ENCODE peak calls at places on chromosomes 6 and 20, in ten cellular contexts. T is NCI-H748 treated with DMSO at 0.1 percent for 48 hours; W is type B pancreatic cell; X is CD4-positive, alpha-beta memory T cell; P is NCI-H2029; I is esophagus squamous epithelium; E is posterior cingulate gyrus; Y is AG20443; B is HS-27A; M is stomach. O is an unnamed sample.

GRCh38 chr6:947235-947934 is 254.4 kb upstream of the EXOC2 start:
- DNase-seq in T (no peak), W (no peak), X (no peak), P (no peak), I (no peak), E (no peak), Y (no peak), B (no peak), M (no peak), O (no peak)

GRCh38 chr6:157609556-157609955 is 213.5 kb upstream of the SNX9 start:
- DNase-seq in T (no peak), W (no peak), X (no peak), P (no peak), I (no peak), E (no peak), Y (no peak), B (no peak), M (no peak), O (no peak)

GRCh38 chr6:14921170-14921569 is 324.7 kb upstream of the JARID2 start:
- DNase-seq in T (peak; percentile 92), W (no peak), X (no peak), P (peak; percentile 86), I (no peak), E (no peak), Y (no peak), B (no peak), M (peak; percentile 34), O (no peak)

GRCh38 chr6:166466178-166467122 is 83.7 kb upstream of the MPC1 start:
- DNase-seq in T (no peak), W (peak; percentile 34), X (no peak), P (no peak), I (no peak), E (no peak), Y (peak; percentile 94), B (peak; percentile 71), M (no peak), O (no peak)

GRCh38 chr6:154852700-154853099 is 119.5 kb downstream of the SCAF8 start:
- DNase-seq in T (no peak), W (no peak), X (no peak), P (no peak), I (no peak), E (no peak), Y (no peak), B (no peak), M (no peak), O (no peak)

GRCh38 chr6:7732219-7732618 is 6.3 kb downstream of the BMP6 start:
- DNase-seq in T (no peak), W (no peak), X (no peak), P (no peak), I (no peak), E (no peak), Y (no peak), B (no peak), M (no peak), O (no peak)

GRCh38 chr6:111204881-111205280 is 117.6 kb downstream of the SLC16A10 start:
- DNase-seq in T (no peak), W (no peak), X (no peak), P (no peak), I (no peak), E (no peak), Y (no peak), B (no peak), M (no peak), O (no peak)

GRCh38 chr6:118017301-118017854 is 110.3 kb downstream of the SLC35F1 start:
- DNase-seq in T (no peak), W (no peak), X (no peak), P (no peak), I (no peak), E (no peak), Y (no peak), B (no peak), M (no peak), O (no peak)

GRCh38 chr20:6311841-6312655 is 189.2 kb upstream of the FERMT1 start:
- DNase-seq in T (no peak), W (no peak), X (no peak), P (no peak), I (no peak), E (no peak), Y (no peak), B (no peak), M (no peak), O (no peak)

GRCh38 chr20:1932971-1933370 is 37.8 kb downstream of the SIRPA start:
- DNase-seq in T (no peak), W (no peak), X (no peak), P (no peak), I (no peak), E (no peak), Y (no peak), B (no peak), M (no peak), O (no peak)

GRCh38 chr20:24910461-24910860 is 38.6 kb upstream of the CST7 start:
- DNase-seq in T (no peak), W (no peak), X (no peak), P (no peak), I (no peak), E (no peak), Y (no peak), B (no peak), M (no peak), O (no peak)

GRCh38 chr6:163772701-163773100 is 358.2 kb downstream of the QKI start:
- DNase-seq in T (no peak), W (no peak), X (no peak), P (no peak), I (no peak), E (no peak), Y (no peak), B (no peak), M (no peak), O (no peak)

GRCh38 chr6:116073765-116074450 is 13.2 kb upstream of the FRK start:
- DNase-seq in T (no peak), W (no peak), X (no peak), P (no peak), I (no peak), E (no peak), Y (peak; percentile 13), B (no peak), M (no peak), O (no peak)

GRCh38 chr20:37741560-37741959 is 47.7 kb downstream of the CTNNBL1 start:
- DNase-seq in T (no peak), W (no peak), X (no peak), P (no peak), I (no peak), E (no peak), Y (no peak), B (no peak), M (no peak), O (no peak)

GRCh38 chr6:28863607-28864320 is 60.0 kb downstream of the TRIM27 start:
- DNase-seq in T (peak; percentile 84), W (peak; percentile 87), X (peak; percentile 90), P (peak; percentile 53), I (no peak), E (peak; percentile 70), Y (peak; percentile 66), B (peak; percentile 82), M (peak; percentile 77), O (peak; percentile 92)

GRCh38 chr20:57663241-57663640 is 43.0 kb upstream of the ZBP1 start:
- DNase-seq in T (no peak), W (no peak), X (no peak), P (no peak), I (no peak), E (no peak), Y (no peak), B (no peak), M (no peak), O (no peak)

GRCh38 chr20:32742322-32743236 is 688 bp downstream of the COMMD7 start:
- DNase-seq in T (no peak), W (no peak), X (peak; percentile 12), P (no peak), I (no peak), E (no peak), Y (no peak), B (no peak), M (no peak), O (no peak)

GRCh38 chr6:15507221-15507620 is 155.6 kb downstream of the DTNBP1 start:
- DNase-seq in T (no peak), W (no peak), X (no peak), P (no peak), I (no peak), E (no peak), Y (no peak), B (no peak), M (no peak), O (no peak)

GRCh38 chr20:21104466-21104761 is 1.7 kb downstream of the LINC00237 start:
- DNase-seq in T (no peak), W (no peak), X (no peak), P (no peak), I (no peak), E (no peak), Y (no peak), B (no peak), M (no peak), O (no peak)

GRCh38 chr20:58775371-58775770 is 75.3 kb downstream of the GNAS-AS1 start:
- DNase-seq in T (no peak), W (no peak), X (no peak), P (no peak), I (no peak), E (no peak), Y (no peak), B (no peak), M (no peak), O (no peak)

GRCh38 chr6:158042245-158042798 is 60.7 kb downstream of the SYNJ2 start:
- DNase-seq in T (no peak), W (no peak), X (no peak), P (no peak), I (no peak), E (peak; percentile 18), Y (peak; percentile 49), B (no peak), M (peak; percentile 79), O (no peak)

GRCh38 chr6:11323666-11324452 is 91.4 kb upstream of the NEDD9 start:
- DNase-seq in T (no peak), W (no peak), X (no peak), P (no peak), I (no peak), E (peak; percentile 49), Y (no peak), B (no peak), M (peak; percentile 40), O (peak; percentile 83)

GRCh38 chr6:87907521-87907920 is 140.1 kb upstream of the SPACA1 start:
- DNase-seq in T (no peak), W (no peak), X (peak; percentile 43), P (no peak), I (no peak), E (no peak), Y (peak; percentile 65), B (peak; percentile 60), M (no peak), O (peak; percentile 82)

GRCh38 chr6:5930143-5930770 is 76.5 kb downstream of the NRN1 start:
- DNase-seq in T (no peak), W (no peak), X (no peak), P (no peak), I (no peak), E (no peak), Y (no peak), B (no peak), M (no peak), O (no peak)

GRCh38 chr6:131594074-131594473 is 21.0 kb downstream of the ARG1 start:
- DNase-seq in T (no peak), W (no peak), X (no peak), P (no peak), I (no peak), E (no peak), Y (no peak), B (no peak), M (no peak), O (no peak)

GRCh38 chr20:22027423-22027822 is 322.0 kb downstream of the PAX1 start:
- DNase-seq in T (no peak), W (no peak), X (no peak), P (no peak), I (no peak), E (no peak), Y (no peak), B (no peak), M (no peak), O (no peak)

GRCh38 chr6:127952831-127953230 is 52.0 kb upstream of the THEMIS start:
- DNase-seq in T (no peak), W (no peak), X (no peak), P (no peak), I (no peak), E (no peak), Y (peak; percentile 40), B (no peak), M (no peak), O (no peak)

GRCh38 chr20:16740365-16741072 is 7.6 kb upstream of the OTOR start:
- DNase-seq in T (no peak), W (no peak), X (no peak), P (no peak), I (no peak), E (no peak), Y (no peak), B (no peak), M (no peak), O (no peak)